ENCODE peak calls at places on chromosomes 6 and 20, in seven cellular contexts. X is astrocyte of the spinal cord, H is mucosa of descending colon, U is stomach, S is GM13977, M is HEK293T, P is B cell. Y is an unnamed sample.
A peak's percentile ranks its signal among the peaks of the same experiment; 100 is the strongest.

GRCh38 chr6:21764989-21765388 is 171.4 kb downstream of the SOX4 start:
- DNase-seq in U (no peak), X (no peak), S (no peak), P (no peak), H (no peak), M (no peak), Y (no peak)

GRCh38 chr20:38866265-38867061 is 59.8 kb upstream of the FAM83D start:
- DNase-seq in X (no peak), P (no peak), S (no peak), H (no peak), U (no peak), M (no peak), Y (no peak)

GRCh38 chr6:22956029-22956715 is 386.8 kb downstream of the HDGFL1 start:
- DNase-seq in X (no peak), S (no peak), P (no peak), U (no peak), M (peak; percentile 11), H (peak; percentile 12), Y (no peak)

GRCh38 chr6:111727041-111727440 is 121.4 kb upstream of the TRAF3IP2 start:
- DNase-seq in X (peak; percentile 82), M (no peak), S (no peak), U (no peak), H (no peak), P (no peak), Y (no peak)

GRCh38 chr20:10239954-10240353 is 21.3 kb downstream of the SNAP25 start:
- DNase-seq in S (no peak), H (peak; percentile 58), U (peak; percentile 38), P (no peak), X (no peak), M (no peak), Y (no peak)

GRCh38 chr20:1930165-1930564 is 35.0 kb downstream of the SIRPA start:
- DNase-seq in X (no peak), H (no peak), U (no peak), M (no peak), P (no peak), S (no peak), Y (no peak)

GRCh38 chr20:57672164-57672563 is 37.7 kb downstream of the PMEPA1 start:
- DNase-seq in P (peak; percentile 72), S (no peak), M (no peak), U (no peak), X (peak; percentile 62), H (peak; percentile 28), Y (peak; percentile 76)

GRCh38 chr6:12243169-12243568 is 47.0 kb upstream of the EDN1 start:
- DNase-seq in S (no peak), M (no peak), H (no peak), P (no peak), X (no peak), U (no peak), Y (no peak)

GRCh38 chr20:57087102-57087501 is 179.3 kb downstream of the BMP7 start:
- DNase-seq in H (no peak), S (no peak), X (no peak), P (no peak), M (no peak), U (no peak), Y (no peak)

GRCh38 chr6:127933852-127934840 is 33.3 kb upstream of the THEMIS start:
- DNase-seq in U (no peak), P (no peak), S (no peak), H (peak; percentile 16), M (no peak), X (no peak), Y (no peak)

GRCh38 chr20:18628330-18628941 is 40.6 kb downstream of the DTD1 start:
- DNase-seq in S (no peak), M (peak; percentile 38), U (peak; percentile 44), X (no peak), P (no peak), H (peak; percentile 34), Y (peak; percentile 12)

GRCh38 chr6:38713812-38714211 is 1.3 kb upstream of the DNAH8 start:
- DNase-seq in S (peak; percentile 43), M (no peak), U (no peak), X (no peak), P (no peak), H (peak; percentile 34), Y (no peak)

GRCh38 chr20:17662333-17663039 is 19.6 kb downstream of the RRBP1 start:
- DNase-seq in H (no peak), M (no peak), U (no peak), P (no peak), S (no peak), X (peak; percentile 58), Y (no peak)

GRCh38 chr20:47921306-47922279 is 136.3 kb upstream of the SULF2 start:
- DNase-seq in H (no peak), P (no peak), M (no peak), S (no peak), U (no peak), X (no peak), Y (no peak)

GRCh38 chr6:36372088-36372487 is 15.4 kb downstream of the ETV7 start:
- DNase-seq in X (no peak), U (no peak), M (no peak), S (no peak), H (no peak), P (no peak), Y (no peak)

GRCh38 chr6:46816626-46817025 is 23.4 kb downstream of the MEP1A start:
- DNase-seq in X (no peak), P (no peak), U (no peak), M (no peak), S (no peak), H (no peak), Y (no peak)

GRCh38 chr6:26331809-26332226 is 33.2 kb upstream of the BTN3A2 start:
- DNase-seq in M (no peak), S (no peak), P (no peak), U (no peak), X (no peak), H (no peak), Y (no peak)

GRCh38 chr6:169933839-169934698 is 182.6 kb downstream of the ERMARD start:
- DNase-seq in X (no peak), M (no peak), H (peak; percentile 52), U (peak; percentile 95), P (no peak), S (no peak), Y (no peak)

GRCh38 chr6:100435299-100435698 is 29.4 kb downstream of the SIM1 start:
- DNase-seq in X (peak; percentile 27), S (no peak), M (no peak), H (no peak), U (no peak), P (no peak), Y (no peak)

GRCh38 chr6:127496471-127496870 is 22.7 kb downstream of the MTCL3 start:
- DNase-seq in P (no peak), M (no peak), S (no peak), H (no peak), U (no peak), X (no peak), Y (no peak)

GRCh38 chr20:47620808-47621805 is 119.4 kb downstream of the NCOA3 start:
- DNase-seq in S (peak; percentile 27), H (peak; percentile 27), M (peak; percentile 27), P (no peak), X (peak; percentile 80), U (no peak), Y (no peak)

GRCh38 chr20:49668181-49668877 is 45.3 kb downstream of the B4GALT5 start:
- DNase-seq in M (no peak), U (peak; percentile 61), H (no peak), X (no peak), S (peak; percentile 76), P (peak; percentile 65), Y (no peak)

GRCh38 chr6:9131616-9132015 is 696.3 kb upstream of the SLC35B3 start:
- DNase-seq in S (no peak), H (peak; percentile 40), P (no peak), X (no peak), M (peak; percentile 11), U (peak; percentile 28), Y (peak; percentile 82)

GRCh38 chr6:27684264-27685211 is 211.6 kb upstream of the ZNF184 start:
- DNase-seq in S (peak; percentile 61), U (no peak), P (no peak), X (peak; percentile 82), H (peak; percentile 47), M (peak; percentile 57), Y (peak; percentile 77)

GRCh38 chr6:159726196-159726917 is 949 bp upstream of the WTAP start:
- DNase-seq in M (no peak), H (no peak), U (no peak), P (no peak), X (no peak), S (no peak), Y (peak; percentile 72)

GRCh38 chr20:33130553-33130952 is 37.4 kb upstream of the BPIFA2 start:
- DNase-seq in X (peak; percentile 9), H (no peak), P (no peak), U (peak; percentile 66), S (no peak), M (no peak), Y (no peak)

GRCh38 chr20:24770628-24771556 is 178.2 kb upstream of the CST7 start:
- DNase-seq in P (peak; percentile 32), M (no peak), S (no peak), H (no peak), X (no peak), U (peak; percentile 22), Y (no peak)

GRCh38 chr6:63295553-63295952 is 24.2 kb downstream of the LGSN start:
- DNase-seq in S (no peak), U (no peak), X (no peak), M (no peak), P (no peak), H (no peak), Y (no peak)

GRCh38 chr20:39659010-39659409 is 696.9 kb downstream of the DHX35 start:
- DNase-seq in M (no peak), X (no peak), P (no peak), U (no peak), H (no peak), S (no peak), Y (no peak)

GRCh38 chr6:129744201-129744879 is 34.4 kb upstream of the ARHGAP18 start:
- DNase-seq in S (no peak), U (no peak), H (no peak), M (peak; percentile 22), P (no peak), X (peak; percentile 91), Y (no peak)

GRCh38 chr20:3013771-3014170 is 29.7 kb upstream of the GNRH2 start:
- DNase-seq in P (no peak), H (no peak), U (no peak), M (no peak), S (no peak), X (no peak), Y (no peak)

GRCh38 chr6:15327271-15327670 is 81.4 kb downstream of the JARID2 start:
- DNase-seq in M (peak; percentile 49), X (no peak), P (no peak), H (peak; percentile 72), S (no peak), U (peak; percentile 44), Y (no peak)